ENCODE peak calls at places on chromosomes 13 and 19, in eight cellular contexts. J, D, X, V, S, P, W and M are unnamed samples.

GRCh38 chr13:111119966-111120365 is 4.9 kb downstream of the ARHGEF7 start:
- DNase-seq in J (no peak), D (no peak), X (no peak), V (no peak), S (no peak), P (peak; percentile 34), W (no peak), M (no peak)

GRCh38 chr19:11693505-11694499 is 44.9 kb downstream of the ZNF823 start:
- DNase-seq in J (no peak), D (no peak), X (no peak), V (no peak), S (no peak), P (peak; percentile 75), W (no peak), M (peak; percentile 20)

GRCh38 chr13:59409211-59409610 is 754.5 kb downstream of the DIAPH3 start:
- DNase-seq in J (peak; percentile 90), D (peak; percentile 49), X (no peak), V (no peak), S (no peak), P (peak; percentile 58), W (no peak), M (no peak)

GRCh38 chr19:45187421-45188100 is 9.0 kb downstream of the BLOC1S3 start:
- DNase-seq in J (no peak), D (no peak), X (no peak), V (no peak), S (peak; percentile 64), P (no peak), W (peak; percentile 49), M (no peak)

GRCh38 chr13:20350819-20351218 is 118.7 kb upstream of the GJB6 start:
- DNase-seq in J (no peak), D (no peak), X (no peak), V (no peak), S (no peak), P (no peak), W (no peak), M (no peak)

GRCh38 chr13:98787986-98788385 is 35.5 kb upstream of the SLC15A1 start:
- DNase-seq in J (no peak), D (no peak), X (no peak), V (no peak), S (no peak), P (no peak), W (no peak), M (no peak)

GRCh38 chr19:6204212-6204611 is 68.7 kb downstream of the ACSBG2 start:
- DNase-seq in J (no peak), D (no peak), X (no peak), V (no peak), S (no peak), P (no peak), W (no peak), M (no peak)

GRCh38 chr19:39316627-39317321 is 3.9 kb downstream of the LRFN1 start:
- DNase-seq in J (no peak), D (no peak), X (no peak), V (no peak), S (no peak), P (no peak), W (no peak), M (no peak)

GRCh38 chr13:113936166-113936565 is 37.7 kb downstream of the C13orf46 start:
- DNase-seq in J (no peak), D (no peak), X (no peak), V (no peak), S (no peak), P (no peak), W (no peak), M (no peak)

GRCh38 chr13:41452462-41452861 is 4.9 kb upstream of the RGCC start:
- DNase-seq in J (no peak), D (no peak), X (no peak), V (no peak), S (no peak), P (no peak), W (no peak), M (no peak)

GRCh38 chr13:100875392-100876043 is 200.9 kb upstream of the TMTC4 start:
- DNase-seq in J (no peak), D (no peak), X (no peak), V (no peak), S (no peak), P (peak; percentile 96), W (no peak), M (peak; percentile 27)

GRCh38 chr13:104949840-104950805 is 1585.3 kb downstream of the EFNB2 start:
- DNase-seq in J (no peak), D (no peak), X (no peak), V (no peak), S (no peak), P (no peak), W (no peak), M (no peak)

GRCh38 chr13:76884571-76885202 is 1.5 kb downstream of the KCTD12 start:
- DNase-seq in J (no peak), D (peak; percentile 53), X (peak; percentile 36), V (no peak), S (no peak), P (peak; percentile 20), W (no peak), M (no peak)

GRCh38 chr13:97321101-97321500 is 99.0 kb downstream of the MBNL2 start:
- DNase-seq in J (no peak), D (no peak), X (no peak), V (no peak), S (peak; percentile 26), P (no peak), W (no peak), M (no peak)

DNA sequence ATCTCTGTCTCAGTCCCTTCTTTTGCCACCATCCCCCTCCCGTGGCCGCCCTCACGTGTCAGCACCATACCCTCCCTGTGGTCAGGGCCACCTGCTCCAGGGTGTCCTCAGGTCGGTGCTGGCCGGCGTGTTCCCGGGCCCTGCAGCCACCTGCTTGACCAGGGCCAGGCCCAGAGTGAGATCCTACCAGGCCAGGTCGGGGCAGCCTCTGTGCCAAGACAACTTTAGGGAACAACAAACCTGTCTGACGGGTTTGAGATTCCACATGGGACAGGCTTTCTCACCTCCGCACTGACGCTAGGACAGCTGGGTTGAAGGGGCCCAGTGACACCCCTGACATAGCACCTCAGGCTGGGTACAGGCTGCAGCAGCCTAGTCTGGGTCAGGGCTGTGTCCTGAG is 7.5 kb upstream of the SBNO2 start:
- DNase-seq in J (peak; percentile 73), D (no peak), X (no peak), V (peak; percentile 61), S (no peak), P (no peak), W (no peak), M (no peak)
- TF ChIP-seq POLR2A in J (no peak), D (no peak), X (no peak), V (no peak), S (no peak), P (no peak), W (no peak), M (no peak)

GRCh38 chr19:16588089-16588823 is 16.0 kb upstream of the SLC35E1 start:
- DNase-seq in J (peak; percentile 40), D (peak; percentile 64), X (no peak), V (no peak), S (peak; percentile 59), P (peak; percentile 19), W (no peak), M (no peak)

GRCh38 chr19:16585808-16586476 is 13.7 kb upstream of the SLC35E1 start:
- DNase-seq in J (no peak), D (no peak), X (no peak), V (no peak), S (no peak), P (peak; percentile 19), W (no peak), M (no peak)

GRCh38 chr19:16588824-16589577 is 16.8 kb upstream of the SLC35E1 start:
- DNase-seq in J (no peak), D (peak; percentile 65), X (no peak), V (no peak), S (no peak), P (no peak), W (no peak), M (no peak)

GRCh38 chr19:16586477-16586871 is 14.3 kb upstream of the SLC35E1 start:
- DNase-seq in J (no peak), D (no peak), X (no peak), V (no peak), S (no peak), P (no peak), W (no peak), M (no peak)

GRCh38 chr19:16587031-16588023 is 15.1 kb upstream of the SLC35E1 start:
- DNase-seq in J (no peak), D (peak; percentile 80), X (no peak), V (no peak), S (no peak), P (peak; percentile 67), W (no peak), M (no peak)
- TF ChIP-seq POLR2A in J (no peak), D (no peak), X (no peak), V (no peak), S (no peak), P (no peak), W (no peak), M (no peak)

GRCh38 chr19:43983544-43983911 is 460 bp upstream of the ZNF155 start:
- DNase-seq in J (no peak), D (no peak), X (no peak), V (no peak), S (no peak), P (no peak), W (no peak), M (no peak)

GRCh38 chr19:43984687-43985000 is 656 bp downstream of the ZNF155 start:
- DNase-seq in J (no peak), D (peak; percentile 28), X (no peak), V (no peak), S (no peak), P (no peak), W (no peak), M (peak; percentile 7)

DNA sequence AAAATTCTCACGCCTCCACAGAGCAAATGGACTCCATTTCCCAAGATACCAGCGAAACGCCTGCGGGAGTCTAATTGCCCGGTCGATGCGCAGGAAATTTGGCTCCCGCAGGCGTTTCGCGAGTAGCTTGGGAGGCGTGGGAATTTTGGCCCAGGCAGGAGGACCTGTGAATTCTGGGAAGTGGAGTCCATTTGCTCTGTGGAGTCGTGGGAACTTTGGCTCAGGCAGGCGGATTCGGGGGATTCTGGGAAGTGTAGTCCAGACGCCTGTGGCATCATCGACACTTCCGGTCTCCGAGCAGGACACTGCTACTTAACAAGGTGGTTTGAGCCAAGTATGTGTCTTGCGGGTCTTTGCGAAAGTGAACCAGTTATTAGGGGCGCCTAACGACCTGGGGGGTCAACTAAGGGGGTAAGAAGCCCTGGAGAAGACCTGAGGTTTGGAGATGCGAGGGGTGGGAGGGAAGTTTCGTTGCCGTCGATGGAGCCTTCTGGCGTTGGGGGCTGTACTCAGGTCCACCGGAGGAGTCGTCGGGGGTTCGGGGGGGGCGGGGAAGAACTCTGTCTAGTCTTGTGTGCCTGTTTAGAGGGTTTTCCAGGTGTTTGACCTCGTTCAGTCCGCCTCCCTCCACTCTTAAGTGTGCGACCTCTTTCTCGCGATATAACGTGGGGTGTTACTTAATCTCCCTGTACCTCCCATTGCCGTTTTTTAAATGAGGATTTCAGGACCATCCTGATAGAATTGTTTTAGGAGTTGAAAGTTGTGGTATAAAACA is at the start of gene ZNF155:
- DNase-seq in J (peak; percentile 90), D (peak; percentile 98), X (peak; percentile 94), V (peak; percentile 84), S (peak; percentile 63), P (peak; percentile 97), W (peak; percentile 93), M (peak; percentile 93)
- TF ChIP-seq POLR2A in J (no peak), D (no peak), X (no peak), V (no peak), S (no peak), P (no peak), W (no peak), M (no peak)

DNA sequence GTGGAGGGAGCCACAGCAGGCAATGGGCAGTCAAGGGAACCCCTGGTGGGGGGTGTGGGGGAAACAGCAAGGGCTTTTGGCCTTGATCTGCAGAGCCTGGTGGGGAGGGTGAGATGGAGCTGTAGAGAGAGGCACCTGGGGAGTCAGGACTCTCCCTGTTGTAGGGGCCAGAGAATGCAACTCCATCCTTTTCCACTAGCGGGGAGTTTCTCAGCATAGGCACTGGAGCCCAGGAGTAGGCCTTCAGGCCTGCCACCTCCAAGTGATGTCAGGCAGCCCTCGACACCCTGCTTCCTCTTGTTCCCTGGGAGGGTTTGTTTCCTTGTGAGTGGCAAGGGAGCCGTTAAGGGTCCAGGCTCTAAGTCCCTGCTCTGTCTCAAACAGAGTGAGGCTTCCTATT is 25.0 kb downstream of the MEGF8 start:
- DNase-seq in J (no peak), D (no peak), X (no peak), V (no peak), S (no peak), P (no peak), W (no peak), M (no peak)
- TF ChIP-seq POLR2A in J (no peak), D (no peak), X (no peak), V (no peak), S (no peak), P (no peak), W (peak; percentile 12), M (no peak)